ENCODE peak calls at places on chromosome 9, in nine cellular contexts. One of them, this sample, is unnamed.

GRCh38 chr9:83473488-83473971 is 64.7 kb downstream of the FRMD3 start:
- DNase-seq in NCI-H146: no peak
- DNase-seq in NCI-H1694 treated with DMSO at 0.1 percent for 48 hours: no peak
- DNase-seq in iPS-NIHi11: no peak
- DNase-seq in ELF-1: no peak
- DNase-seq in activated naive CD4-positive, alpha-beta T cell: no peak
- DNase-seq in NCI-H1105: no peak
- DNase-seq in GM19239: peak
- DNase-seq in GM10248: peak
- DNase-seq in this sample: no peak

GRCh38 chr9:129561594-129562281 is 59.2 kb downstream of the C9orf50 start:
- DNase-seq in NCI-H146: no peak
- DNase-seq in NCI-H1694 treated with DMSO at 0.1 percent for 48 hours: no peak
- DNase-seq in iPS-NIHi11: no peak
- DNase-seq in ELF-1: no peak
- DNase-seq in activated naive CD4-positive, alpha-beta T cell: no peak
- DNase-seq in NCI-H1105: peak
- DNase-seq in GM19239: no peak
- DNase-seq in GM10248: no peak
- DNase-seq in this sample: no peak

GRCh38 chr9:4425358-4426045 is 64.8 kb upstream of the SLC1A1 start:
- DNase-seq in NCI-H146: no peak
- DNase-seq in NCI-H1694 treated with DMSO at 0.1 percent for 48 hours: no peak
- DNase-seq in iPS-NIHi11: no peak
- DNase-seq in ELF-1: no peak
- DNase-seq in activated naive CD4-positive, alpha-beta T cell: no peak
- DNase-seq in NCI-H1105: no peak
- DNase-seq in GM19239: no peak
- DNase-seq in GM10248: no peak
- DNase-seq in this sample: no peak

GRCh38 chr9:3441197-3441816 is 84.5 kb downstream of the RFX3 start:
- DNase-seq in NCI-H146: peak
- DNase-seq in NCI-H1694 treated with DMSO at 0.1 percent for 48 hours: peak
- DNase-seq in iPS-NIHi11: peak
- DNase-seq in ELF-1: peak
- DNase-seq in activated naive CD4-positive, alpha-beta T cell: peak
- DNase-seq in NCI-H1105: peak
- DNase-seq in GM19239: peak
- DNase-seq in GM10248: peak
- DNase-seq in this sample: no peak

GRCh38 chr9:99023831-99024230 is 80.1 kb downstream of the COL15A1 start:
- DNase-seq in NCI-H146: peak
- DNase-seq in NCI-H1694 treated with DMSO at 0.1 percent for 48 hours: peak
- DNase-seq in iPS-NIHi11: peak
- DNase-seq in ELF-1: no peak
- DNase-seq in activated naive CD4-positive, alpha-beta T cell: no peak
- DNase-seq in NCI-H1105: peak
- DNase-seq in GM19239: no peak
- DNase-seq in GM10248: no peak
- DNase-seq in this sample: peak

GRCh38 chr9:91001146-91001611 is 199.6 kb downstream of the SYK start:
- DNase-seq in NCI-H146: peak
- DNase-seq in NCI-H1694 treated with DMSO at 0.1 percent for 48 hours: peak
- DNase-seq in iPS-NIHi11: peak
- DNase-seq in ELF-1: no peak
- DNase-seq in activated naive CD4-positive, alpha-beta T cell: no peak
- DNase-seq in NCI-H1105: peak
- DNase-seq in GM19239: no peak
- DNase-seq in GM10248: no peak
- DNase-seq in this sample: no peak

GRCh38 chr9:96109718-96110351 is 192.1 kb downstream of the HSD17B3 start:
- DNase-seq in NCI-H146: no peak
- DNase-seq in NCI-H1694 treated with DMSO at 0.1 percent for 48 hours: no peak
- DNase-seq in iPS-NIHi11: no peak
- DNase-seq in ELF-1: no peak
- DNase-seq in activated naive CD4-positive, alpha-beta T cell: no peak
- DNase-seq in NCI-H1105: no peak
- DNase-seq in GM19239: no peak
- DNase-seq in GM10248: no peak
- DNase-seq in this sample: no peak

GRCh38 chr9:92763721-92764380 is 782 bp downstream of the BICD2 start:
- DNase-seq in NCI-H146: peak
- DNase-seq in NCI-H1694 treated with DMSO at 0.1 percent for 48 hours: no peak
- DNase-seq in iPS-NIHi11: peak
- DNase-seq in ELF-1: no peak
- DNase-seq in activated naive CD4-positive, alpha-beta T cell: no peak
- DNase-seq in NCI-H1105: no peak
- DNase-seq in GM19239: peak
- DNase-seq in GM10248: peak
- DNase-seq in this sample: no peak

GRCh38 chr9:96885424-96885823 is 31.1 kb upstream of the ZNF782 start:
- DNase-seq in NCI-H146: no peak
- DNase-seq in NCI-H1694 treated with DMSO at 0.1 percent for 48 hours: no peak
- DNase-seq in iPS-NIHi11: no peak
- DNase-seq in ELF-1: no peak
- DNase-seq in activated naive CD4-positive, alpha-beta T cell: no peak
- DNase-seq in NCI-H1105: no peak
- DNase-seq in GM19239: no peak
- DNase-seq in GM10248: no peak
- DNase-seq in this sample: no peak

This sample was measured in right atrium auricular region.